ENCODE peak calls at places on chromosomes 5 and 9, in five cellular contexts. One of them, this sample, is unnamed.

GRCh38 chr5:135569755-135570452 is 8.9 kb downstream of the CXCL14 start:
- DNase-seq in endothelial cell: peak
- DNase-seq in nephron progenitor cell: peak
- DNase-seq in AG09309: no peak
- DNase-seq in mammary epithelial cell: no peak
- DNase-seq in this sample: no peak

GRCh38 chr5:9337908-9338307 is 208.0 kb downstream of the SEMA5A start:
- DNase-seq in AG09309: peak
- DNase-seq in mammary epithelial cell: peak
- DNase-seq in endothelial cell: no peak
- DNase-seq in nephron progenitor cell: no peak
- DNase-seq in this sample: no peak

GRCh38 chr9:76687861-76688374 is 76.3 kb upstream of the PCA3 start:
- DNase-seq in mammary epithelial cell: peak
- DNase-seq in endothelial cell: no peak
- DNase-seq in AG09309: peak
- DNase-seq in nephron progenitor cell: no peak
- DNase-seq in this sample: no peak

GRCh38 chr9:18601956-18602355 is 128.0 kb downstream of the ADAMTSL1 start:
- DNase-seq in nephron progenitor cell: no peak
- DNase-seq in AG09309: no peak
- DNase-seq in mammary epithelial cell: no peak
- DNase-seq in endothelial cell: no peak
- DNase-seq in this sample: no peak

GRCh38 chr9:123823194-123823947 is 106.6 kb downstream of the DENND1A start:
- DNase-seq in AG09309: no peak
- DNase-seq in endothelial cell: no peak
- DNase-seq in mammary epithelial cell: no peak
- DNase-seq in nephron progenitor cell: no peak
- DNase-seq in this sample: no peak

GRCh38 chr5:14386882-14387575 is 194.6 kb upstream of the OTULINL start:
- DNase-seq in mammary epithelial cell: no peak
- DNase-seq in nephron progenitor cell: no peak
- DNase-seq in endothelial cell: no peak
- DNase-seq in AG09309: no peak
- DNase-seq in this sample: no peak

GRCh38 chr5:149937610-149938009 is 7.0 kb downstream of the PDE6A start:
- DNase-seq in AG09309: no peak
- DNase-seq in mammary epithelial cell: peak
- DNase-seq in nephron progenitor cell: no peak
- DNase-seq in endothelial cell: no peak
- DNase-seq in this sample: no peak

GRCh38 chr5:29878599-29878998 is 1314.9 kb upstream of the CDH6 start:
- DNase-seq in AG09309: no peak
- DNase-seq in nephron progenitor cell: no peak
- DNase-seq in endothelial cell: no peak
- DNase-seq in mammary epithelial cell: no peak
- DNase-seq in this sample: no peak

GRCh38 chr9:130689937-130690700 is 3.5 kb upstream of the EXOSC2 start:
- DNase-seq in endothelial cell: no peak
- DNase-seq in AG09309: peak
- DNase-seq in mammary epithelial cell: peak
- DNase-seq in nephron progenitor cell: no peak
- DNase-seq in this sample: no peak

GRCh38 chr9:133331641-133332380 is 4.2 kb downstream of the SURF6 start:
- DNase-seq in endothelial cell: no peak
- DNase-seq in AG09309: no peak
- DNase-seq in nephron progenitor cell: no peak
- DNase-seq in mammary epithelial cell: no peak
- DNase-seq in this sample: no peak

GRCh38 chr5:131996210-131997025 is 15.0 kb downstream of the ACSL6 start:
- DNase-seq in mammary epithelial cell: no peak
- DNase-seq in AG09309: no peak
- DNase-seq in endothelial cell: peak
- DNase-seq in nephron progenitor cell: no peak
- DNase-seq in this sample: no peak

GRCh38 chr5:91328743-91329142 is 54.4 kb downstream of the ARRDC3 start:
- DNase-seq in mammary epithelial cell: no peak
- DNase-seq in endothelial cell: no peak
- DNase-seq in nephron progenitor cell: no peak
- DNase-seq in AG09309: no peak
- DNase-seq in this sample: no peak

GRCh38 chr5:33968133-33969005 is 16.1 kb downstream of the SLC45A2 start:
- DNase-seq in AG09309: no peak
- DNase-seq in nephron progenitor cell: no peak
- DNase-seq in endothelial cell: no peak
- DNase-seq in mammary epithelial cell: peak
- DNase-seq in this sample: no peak
- TF ChIP-seq CTCF in AG09309: no peak
- TF ChIP-seq CTCF in nephron progenitor cell: no peak
- TF ChIP-seq CTCF in endothelial cell: no peak
- TF ChIP-seq CTCF in mammary epithelial cell: no peak
- TF ChIP-seq CTCF in this sample: no peak

GRCh38 chr5:179303801-179304200 is 41.5 kb downstream of the ADAMTS2 start:
- DNase-seq in nephron progenitor cell: no peak
- DNase-seq in AG09309: no peak
- DNase-seq in endothelial cell: no peak
- DNase-seq in mammary epithelial cell: no peak
- DNase-seq in this sample: no peak
- TF ChIP-seq CTCF in nephron progenitor cell: no peak
- TF ChIP-seq CTCF in AG09309: no peak
- TF ChIP-seq CTCF in endothelial cell: no peak
- TF ChIP-seq CTCF in mammary epithelial cell: no peak
- TF ChIP-seq CTCF in this sample: no peak

GRCh38 chr5:42949348-42950090 is 90.6 kb downstream of the ANXA2R start:
- DNase-seq in endothelial cell: no peak
- DNase-seq in mammary epithelial cell: no peak
- DNase-seq in AG09309: peak
- DNase-seq in nephron progenitor cell: no peak
- DNase-seq in this sample: no peak
- TF ChIP-seq CTCF in endothelial cell: no peak
- TF ChIP-seq CTCF in mammary epithelial cell: no peak
- TF ChIP-seq CTCF in AG09309: peak
- TF ChIP-seq CTCF in nephron progenitor cell: no peak
- TF ChIP-seq CTCF in this sample: no peak

GRCh38 chr5:173549644-173550043 is 66.8 kb downstream of the BOD1 start:
- DNase-seq in AG09309: no peak
- DNase-seq in mammary epithelial cell: no peak
- DNase-seq in nephron progenitor cell: no peak
- DNase-seq in endothelial cell: no peak
- DNase-seq in this sample: no peak
- TF ChIP-seq CTCF in AG09309: no peak
- TF ChIP-seq CTCF in mammary epithelial cell: no peak
- TF ChIP-seq CTCF in nephron progenitor cell: no peak
- TF ChIP-seq CTCF in endothelial cell: no peak
- TF ChIP-seq CTCF in this sample: no peak

GRCh38 chr5:35656721-35657120 is 39.1 kb downstream of the SPEF2 start:
- DNase-seq in endothelial cell: no peak
- DNase-seq in AG09309: no peak
- DNase-seq in mammary epithelial cell: no peak
- DNase-seq in nephron progenitor cell: no peak
- DNase-seq in this sample: no peak

GRCh38 chr5:35647712-35648111 is 30.0 kb downstream of the SPEF2 start:
- DNase-seq in mammary epithelial cell: no peak
- DNase-seq in AG09309: no peak
- DNase-seq in endothelial cell: no peak
- DNase-seq in nephron progenitor cell: no peak
- DNase-seq in this sample: no peak

GRCh38 chr5:35647128-35647527 is 29.5 kb downstream of the SPEF2 start:
- DNase-seq in AG09309: no peak
- DNase-seq in nephron progenitor cell: no peak
- DNase-seq in endothelial cell: no peak
- DNase-seq in mammary epithelial cell: no peak
- DNase-seq in this sample: no peak

DNA sequence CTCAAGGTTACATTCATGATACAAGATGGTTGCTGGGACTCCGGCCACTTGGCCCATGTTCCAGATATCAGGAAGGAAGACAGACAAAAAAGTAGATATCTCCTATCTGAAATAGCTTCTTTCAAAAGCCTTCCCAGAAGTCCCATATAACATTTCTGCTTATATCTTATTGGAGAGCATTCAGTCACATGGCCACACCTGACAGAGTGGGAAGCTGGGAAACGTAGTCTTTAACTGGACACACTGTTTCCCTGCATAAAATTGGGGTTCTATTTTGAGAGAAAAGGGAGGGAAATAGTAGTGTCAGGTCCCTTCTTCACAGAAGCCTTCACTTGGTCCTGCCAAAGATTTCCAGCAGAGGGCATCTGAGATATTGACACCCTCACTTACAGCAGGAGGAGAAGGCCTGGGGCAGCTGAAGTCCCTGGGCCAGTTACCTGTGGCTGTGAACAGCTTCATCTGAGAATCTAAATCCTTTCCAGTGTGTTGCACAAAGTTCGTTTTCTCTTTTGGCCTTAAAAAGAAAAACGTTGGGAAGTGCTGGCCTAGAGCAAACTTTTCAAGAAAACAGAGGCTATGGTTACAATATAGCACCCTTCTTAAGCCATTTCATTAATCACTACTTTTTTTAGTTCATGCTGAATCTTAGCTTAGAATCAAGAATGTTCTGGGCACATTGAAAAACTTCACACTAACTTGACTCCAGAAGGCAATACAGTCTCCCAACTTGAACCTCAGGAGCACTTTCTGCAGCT is 33.5 kb downstream of the SPEF2 start:
- DNase-seq in nephron progenitor cell: peak
- DNase-seq in mammary epithelial cell: peak
- DNase-seq in endothelial cell: peak
- DNase-seq in AG09309: peak
- DNase-seq in this sample: no peak
- TF ChIP-seq CTCF in nephron progenitor cell: peak
- TF ChIP-seq CTCF in mammary epithelial cell: peak
- TF ChIP-seq CTCF in endothelial cell: peak
- TF ChIP-seq CTCF in AG09309: peak
- TF ChIP-seq CTCF in this sample: peak

GRCh38 chr5:164256954-164257353 is 751.5 kb downstream of the MAT2B start:
- DNase-seq in mammary epithelial cell: no peak
- DNase-seq in nephron progenitor cell: no peak
- DNase-seq in AG09309: no peak
- DNase-seq in endothelial cell: no peak
- DNase-seq in this sample: no peak

GRCh38 chr5:164253764-164254163 is 748.3 kb downstream of the MAT2B start:
- DNase-seq in mammary epithelial cell: no peak
- DNase-seq in AG09309: no peak
- DNase-seq in endothelial cell: no peak
- DNase-seq in nephron progenitor cell: no peak
- DNase-seq in this sample: no peak

GRCh38 chr5:164256351-164256750 is 750.9 kb downstream of the MAT2B start:
- DNase-seq in mammary epithelial cell: peak
- DNase-seq in nephron progenitor cell: no peak
- DNase-seq in AG09309: no peak
- DNase-seq in endothelial cell: no peak
- DNase-seq in this sample: no peak

DNA sequence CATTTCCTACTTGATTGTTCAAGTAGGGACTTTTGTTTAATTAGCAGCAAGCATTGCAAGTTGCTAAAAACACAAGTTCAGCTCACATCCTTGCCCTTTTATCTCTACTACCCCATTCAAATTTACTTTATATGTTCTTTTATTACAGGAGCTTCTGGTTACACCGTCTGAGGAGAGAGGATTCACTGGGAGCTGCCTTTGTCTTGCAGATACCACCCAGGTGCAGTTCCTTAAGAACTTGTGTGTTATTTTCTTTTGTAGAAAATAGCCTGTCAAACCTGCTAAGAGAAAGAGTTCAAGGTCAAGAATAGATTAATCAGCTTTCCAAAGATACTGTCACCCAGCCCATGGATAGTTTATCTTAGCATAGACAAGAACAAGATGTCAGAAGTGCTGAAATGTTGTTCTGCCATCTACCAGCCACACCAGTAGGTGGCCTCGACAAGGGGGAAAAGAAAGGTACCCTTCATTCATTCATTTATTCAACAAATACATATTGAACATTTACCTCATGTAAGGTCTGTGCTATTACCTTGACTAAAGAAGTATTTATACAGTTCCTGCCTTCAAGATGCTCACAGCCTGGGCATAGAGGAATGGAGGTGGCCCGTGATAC is 750.3 kb downstream of the MAT2B start:
- DNase-seq in nephron progenitor cell: no peak
- DNase-seq in endothelial cell: no peak
- DNase-seq in AG09309: no peak
- DNase-seq in mammary epithelial cell: no peak
- DNase-seq in this sample: no peak
- TF ChIP-seq CTCF in nephron progenitor cell: no peak
- TF ChIP-seq CTCF in endothelial cell: no peak
- TF ChIP-seq CTCF in AG09309: no peak
- TF ChIP-seq CTCF in mammary epithelial cell: no peak
- TF ChIP-seq CTCF in this sample: peak

DNA sequence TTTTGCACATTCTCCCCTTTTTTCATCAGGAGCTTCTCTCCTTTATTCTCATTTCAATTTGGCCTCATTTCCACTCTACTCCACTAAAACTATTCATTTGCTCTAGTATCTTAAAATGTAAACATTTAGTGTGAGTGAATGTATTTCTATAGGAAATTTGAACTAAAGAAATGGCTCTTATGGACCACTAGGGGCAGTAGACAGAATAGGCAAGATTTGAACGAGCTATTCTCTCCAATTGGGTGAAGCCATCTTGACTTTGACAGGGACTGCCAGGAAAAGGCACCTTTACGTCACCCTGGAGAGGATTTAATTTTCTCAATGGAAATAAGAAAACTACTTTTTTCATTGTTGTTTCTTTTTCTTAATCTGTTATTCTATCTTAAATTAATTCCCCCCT is 666.3 kb downstream of the DNAH5 start:
- DNase-seq in AG09309: no peak
- DNase-seq in mammary epithelial cell: no peak
- DNase-seq in endothelial cell: no peak
- DNase-seq in nephron progenitor cell: no peak
- DNase-seq in this sample: no peak
- TF ChIP-seq CTCF in AG09309: no peak
- TF ChIP-seq CTCF in mammary epithelial cell: peak
- TF ChIP-seq CTCF in endothelial cell: peak
- TF ChIP-seq CTCF in nephron progenitor cell: peak
- TF ChIP-seq CTCF in this sample: peak

This sample was measured in type B pancreatic cell.